ENCODE peak calls at places on chromosomes 1 and 21, in seven cellular contexts. One of them, this sample, is unnamed.

GRCh38 chr1:94898486-94899385 is 28.2 kb downstream of the CNN3 start:
- DNase-seq in HCT116: no peak
- DNase-seq in Panc1: no peak
- DNase-seq in HepG2: no peak
- DNase-seq in SK-N-SH: no peak
- DNase-seq in K562: no peak
- DNase-seq in GM12878: no peak
- DNase-seq in this sample: no peak

GRCh38 chr1:174258148-174258550 is 98.8 kb downstream of the RABGAP1L start:
- DNase-seq in HCT116: peak
- DNase-seq in Panc1: peak
- DNase-seq in HepG2: peak
- DNase-seq in SK-N-SH: peak
- DNase-seq in K562: peak
- DNase-seq in GM12878: no peak
- DNase-seq in this sample: peak

GRCh38 chr1:26285366-26286063 is 5.6 kb downstream of the SH3BGRL3 start:
- DNase-seq in HCT116: peak
- DNase-seq in Panc1: no peak
- DNase-seq in HepG2: peak
- DNase-seq in SK-N-SH: peak
- DNase-seq in K562: peak
- DNase-seq in GM12878: no peak
- DNase-seq in this sample: no peak

GRCh38 chr1:39926820-39927219 is 25.1 kb upstream of the MYCL start:
- DNase-seq in HCT116: no peak
- DNase-seq in Panc1: no peak
- DNase-seq in HepG2: no peak
- DNase-seq in SK-N-SH: no peak
- DNase-seq in K562: no peak
- DNase-seq in GM12878: no peak
- DNase-seq in this sample: no peak

GRCh38 chr1:241605146-241605805 is 34.9 kb downstream of the CHML start:
- DNase-seq in HCT116: no peak
- DNase-seq in Panc1: no peak
- DNase-seq in HepG2: peak
- DNase-seq in SK-N-SH: peak
- DNase-seq in K562: peak
- DNase-seq in GM12878: no peak
- DNase-seq in this sample: no peak

GRCh38 chr1:237054313-237054712 is 12.3 kb downstream of the RYR2 start:
- DNase-seq in HCT116: no peak
- DNase-seq in Panc1: no peak
- DNase-seq in HepG2: no peak
- DNase-seq in SK-N-SH: no peak
- DNase-seq in K562: no peak
- DNase-seq in GM12878: no peak
- DNase-seq in this sample: no peak

GRCh38 chr1:20981903-20982695 is 194.6 kb downstream of the EIF4G3 start:
- DNase-seq in HCT116: no peak
- DNase-seq in Panc1: peak
- DNase-seq in HepG2: peak
- DNase-seq in SK-N-SH: peak
- DNase-seq in K562: peak
- DNase-seq in GM12878: no peak
- DNase-seq in this sample: no peak

GRCh38 chr1:219176168-219176567 is 2.5 kb downstream of the LYPLAL1 start:
- DNase-seq in HCT116: no peak
- DNase-seq in Panc1: no peak
- DNase-seq in HepG2: no peak
- DNase-seq in SK-N-SH: no peak
- DNase-seq in K562: no peak
- DNase-seq in GM12878: no peak
- DNase-seq in this sample: no peak

GRCh38 chr1:174712541-174712940 is 264.8 kb downstream of the GPR52 start:
- DNase-seq in HCT116: no peak
- DNase-seq in Panc1: no peak
- DNase-seq in HepG2: no peak
- DNase-seq in SK-N-SH: no peak
- DNase-seq in K562: no peak
- DNase-seq in GM12878: no peak
- DNase-seq in this sample: no peak

GRCh38 chr1:116769561-116769977 is 15.3 kb downstream of the CD2 start:
- DNase-seq in HCT116: no peak
- DNase-seq in Panc1: no peak
- DNase-seq in HepG2: no peak
- DNase-seq in SK-N-SH: no peak
- DNase-seq in K562: no peak
- DNase-seq in GM12878: peak
- DNase-seq in this sample: no peak

GRCh38 chr21:16535100-16535418 is 805.3 kb downstream of the USP25 start:
- DNase-seq in HCT116: no peak
- DNase-seq in Panc1: no peak
- DNase-seq in HepG2: no peak
- DNase-seq in SK-N-SH: peak
- DNase-seq in K562: no peak
- DNase-seq in GM12878: no peak
- DNase-seq in this sample: no peak

GRCh38 chr1:236774926-236775325 is 20.2 kb upstream of the MTR start:
- DNase-seq in HCT116: peak
- DNase-seq in Panc1: no peak
- DNase-seq in HepG2: peak
- DNase-seq in SK-N-SH: peak
- DNase-seq in K562: peak
- DNase-seq in GM12878: no peak
- DNase-seq in this sample: no peak

GRCh38 chr1:156113263-156114004 is 1.1 kb upstream of the LMNA start:
- DNase-seq in HCT116: no peak
- DNase-seq in Panc1: no peak
- DNase-seq in HepG2: no peak
- DNase-seq in SK-N-SH: peak
- DNase-seq in K562: no peak
- DNase-seq in GM12878: no peak
- DNase-seq in this sample: no peak

GRCh38 chr1:243487649-243488227 is 231.9 kb downstream of the SDCCAG8 start:
- DNase-seq in HCT116: peak
- DNase-seq in Panc1: no peak
- DNase-seq in HepG2: no peak
- DNase-seq in SK-N-SH: no peak
- DNase-seq in K562: peak
- DNase-seq in GM12878: no peak
- DNase-seq in this sample: no peak

GRCh38 chr1:24226754-24227153 is 39.7 kb upstream of the IFNLR1 start:
- DNase-seq in HCT116: no peak
- DNase-seq in Panc1: no peak
- DNase-seq in HepG2: no peak
- DNase-seq in SK-N-SH: no peak
- DNase-seq in K562: no peak
- DNase-seq in GM12878: peak
- DNase-seq in this sample: no peak

DNA sequence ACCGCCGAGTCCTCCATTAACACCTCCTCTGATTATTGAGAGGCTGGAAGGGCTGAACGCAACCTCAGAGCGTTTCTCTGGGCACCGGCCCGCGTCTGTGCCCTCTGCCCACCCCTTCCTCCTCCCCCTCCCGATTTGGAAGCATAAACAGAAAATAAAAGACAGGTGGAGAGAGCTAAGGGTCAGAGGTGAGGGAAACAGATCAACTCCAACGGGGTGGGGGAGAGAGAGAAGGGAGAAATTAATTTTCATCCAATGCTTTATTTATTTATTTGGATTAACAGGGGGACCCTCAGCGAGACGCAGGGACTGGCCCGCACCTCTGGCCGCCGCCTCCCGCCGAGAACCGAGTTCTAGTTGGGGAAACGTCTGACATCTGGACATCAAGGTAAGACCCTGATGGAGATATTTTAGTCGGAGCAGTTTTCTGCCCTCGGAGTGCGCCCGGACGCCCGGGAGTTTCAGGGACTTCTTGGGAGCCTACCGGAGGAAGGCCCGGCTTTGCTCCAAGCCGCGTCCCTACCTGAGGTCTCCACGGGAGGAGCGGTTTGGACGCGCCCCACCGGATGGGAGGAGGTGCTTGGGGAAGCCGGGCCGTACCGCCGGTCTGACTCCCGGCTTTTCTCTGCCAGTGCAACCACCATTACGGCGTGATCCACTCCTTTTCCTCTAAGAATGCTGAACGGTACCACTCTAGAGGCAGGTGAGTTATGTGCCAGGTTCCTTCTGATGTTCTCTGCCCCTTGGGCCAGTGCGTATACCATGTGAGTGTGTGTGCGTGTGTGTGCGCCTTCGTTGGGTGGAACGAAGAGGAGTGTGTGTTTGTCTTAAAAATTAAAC is 5.1 kb upstream of the LHX9 start:
- DNase-seq in HCT116: no peak
- DNase-seq in Panc1: no peak
- DNase-seq in HepG2: no peak
- DNase-seq in SK-N-SH: peak
- DNase-seq in K562: no peak
- DNase-seq in GM12878: no peak
- DNase-seq in this sample: no peak
- TF ChIP-seq SIN3A in HCT116: no peak
- TF ChIP-seq SIN3A in Panc1: no peak
- TF ChIP-seq SIN3A in HepG2: no peak
- TF ChIP-seq SIN3A in SK-N-SH: no peak
- TF ChIP-seq SIN3A in K562: no peak
- TF ChIP-seq SIN3A in GM12878: no peak
- TF ChIP-seq SIN3A in this sample: no peak

GRCh38 chr1:31944205-31945089 is 6.3 kb upstream of the PTP4A2 start:
- DNase-seq in HCT116: peak
- DNase-seq in Panc1: no peak
- DNase-seq in HepG2: peak
- DNase-seq in SK-N-SH: no peak
- DNase-seq in K562: peak
- DNase-seq in GM12878: peak
- DNase-seq in this sample: peak
- TF ChIP-seq SIN3A in HCT116: no peak
- TF ChIP-seq SIN3A in Panc1: peak
- TF ChIP-seq SIN3A in HepG2: no peak
- TF ChIP-seq SIN3A in SK-N-SH: no peak
- TF ChIP-seq SIN3A in K562: peak
- TF ChIP-seq SIN3A in GM12878: peak
- TF ChIP-seq SIN3A in this sample: peak

GRCh38 chr1:82704393-82704792 is 903.7 kb downstream of the ADGRL2 start:
- DNase-seq in HCT116: no peak
- DNase-seq in Panc1: no peak
- DNase-seq in HepG2: no peak
- DNase-seq in SK-N-SH: no peak
- DNase-seq in K562: no peak
- DNase-seq in GM12878: no peak
- DNase-seq in this sample: no peak
- TF ChIP-seq SIN3A in HCT116: no peak
- TF ChIP-seq SIN3A in Panc1: no peak
- TF ChIP-seq SIN3A in HepG2: no peak
- TF ChIP-seq SIN3A in SK-N-SH: no peak
- TF ChIP-seq SIN3A in K562: no peak
- TF ChIP-seq SIN3A in GM12878: no peak
- TF ChIP-seq SIN3A in this sample: no peak

GRCh38 chr1:36981126-36981525 is 53.2 kb downstream of the GRIK3 start:
- DNase-seq in HCT116: no peak
- DNase-seq in Panc1: no peak
- DNase-seq in HepG2: no peak
- DNase-seq in SK-N-SH: no peak
- DNase-seq in K562: no peak
- DNase-seq in GM12878: no peak
- DNase-seq in this sample: no peak
- TF ChIP-seq SIN3A in HCT116: no peak
- TF ChIP-seq SIN3A in Panc1: no peak
- TF ChIP-seq SIN3A in HepG2: no peak
- TF ChIP-seq SIN3A in SK-N-SH: no peak
- TF ChIP-seq SIN3A in K562: no peak
- TF ChIP-seq SIN3A in GM12878: no peak
- TF ChIP-seq SIN3A in this sample: no peak

GRCh38 chr1:3693321-3693720 is 41.0 kb downstream of the TP73 start:
- DNase-seq in HCT116: no peak
- DNase-seq in Panc1: no peak
- DNase-seq in HepG2: no peak
- DNase-seq in SK-N-SH: no peak
- DNase-seq in K562: no peak
- DNase-seq in GM12878: no peak
- DNase-seq in this sample: no peak

GRCh38 chr1:3697810-3698209 is 45.5 kb downstream of the TP73 start:
- DNase-seq in HCT116: no peak
- DNase-seq in Panc1: no peak
- DNase-seq in HepG2: no peak
- DNase-seq in SK-N-SH: no peak
- DNase-seq in K562: no peak
- DNase-seq in GM12878: no peak
- DNase-seq in this sample: no peak

GRCh38 chr1:3696689-3697088 is 44.4 kb downstream of the TP73 start:
- DNase-seq in HCT116: no peak
- DNase-seq in Panc1: no peak
- DNase-seq in HepG2: no peak
- DNase-seq in SK-N-SH: no peak
- DNase-seq in K562: no peak
- DNase-seq in GM12878: no peak
- DNase-seq in this sample: no peak

GRCh38 chr1:3697104-3697503 is 44.8 kb downstream of the TP73 start:
- DNase-seq in HCT116: no peak
- DNase-seq in Panc1: no peak
- DNase-seq in HepG2: no peak
- DNase-seq in SK-N-SH: no peak
- DNase-seq in K562: no peak
- DNase-seq in GM12878: no peak
- DNase-seq in this sample: no peak

GRCh38 chr1:3695326-3696217 is 43.3 kb downstream of the TP73 start:
- DNase-seq in HCT116: no peak
- DNase-seq in Panc1: no peak
- DNase-seq in HepG2: peak
- DNase-seq in SK-N-SH: peak
- DNase-seq in K562: peak
- DNase-seq in GM12878: no peak
- DNase-seq in this sample: no peak
- TF ChIP-seq SIN3A in HCT116: no peak
- TF ChIP-seq SIN3A in Panc1: no peak
- TF ChIP-seq SIN3A in HepG2: no peak
- TF ChIP-seq SIN3A in SK-N-SH: no peak
- TF ChIP-seq SIN3A in K562: no peak
- TF ChIP-seq SIN3A in GM12878: no peak
- TF ChIP-seq SIN3A in this sample: peak

DNA sequence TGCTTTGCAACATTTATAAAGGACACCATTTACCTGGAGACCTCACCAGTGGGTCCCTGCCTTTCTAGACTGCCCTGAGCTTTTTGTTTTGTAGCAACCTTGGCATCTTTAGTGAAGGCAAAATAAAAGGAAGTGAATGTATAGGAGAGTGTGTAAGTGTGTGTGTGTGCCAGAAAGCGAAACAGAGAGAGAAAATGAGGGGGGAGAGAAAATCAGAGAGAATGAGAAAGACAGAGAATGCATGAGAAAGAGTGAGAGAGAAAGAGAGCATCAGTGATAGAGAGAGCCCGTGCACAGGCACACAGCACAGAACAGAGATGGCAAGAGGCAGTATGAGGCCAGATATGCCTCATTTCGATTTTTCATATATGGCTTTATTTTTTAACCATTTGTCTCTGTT is 57.5 kb downstream of the HSD3B1 start:
- DNase-seq in HCT116: no peak
- DNase-seq in Panc1: no peak
- DNase-seq in HepG2: no peak
- DNase-seq in SK-N-SH: no peak
- DNase-seq in K562: no peak
- DNase-seq in GM12878: peak
- DNase-seq in this sample: no peak
- TF ChIP-seq SIN3A in HCT116: no peak
- TF ChIP-seq SIN3A in Panc1: no peak
- TF ChIP-seq SIN3A in HepG2: no peak
- TF ChIP-seq SIN3A in SK-N-SH: no peak
- TF ChIP-seq SIN3A in K562: no peak
- TF ChIP-seq SIN3A in GM12878: no peak
- TF ChIP-seq SIN3A in this sample: no peak